ENCODE peak calls at places on chromosome 4, in four cellular contexts. O is osteocyte, S is DMS153, U is HEK293T. Y is an unnamed sample.

GRCh38 chr4:110799171-110799570 is 176.3 kb upstream of the PITX2 start:
- DNase-seq in O (no peak), S (no peak), U (no peak), Y (no peak)

GRCh38 chr4:48375651-48376291 is 34.4 kb downstream of the SLAIN2 start:
- DNase-seq in O (no peak), S (peak; percentile 87), U (peak; percentile 5), Y (no peak)

GRCh38 chr4:32147446-32148064 is 1427.4 kb downstream of the PCDH7 start:
- DNase-seq in O (no peak), S (no peak), U (no peak), Y (no peak)

GRCh38 chr4:110705440-110705782 is 82.5 kb upstream of the PITX2 start:
- DNase-seq in O (no peak), S (no peak), U (no peak), Y (no peak)

GRCh38 chr4:7101692-7102515 is 34.0 kb upstream of the GRPEL1 start:
- DNase-seq in O (no peak), S (peak; percentile 18), U (peak; percentile 85), Y (peak; percentile 37)

GRCh38 chr4:84531689-84532088 is 32.6 kb upstream of the NKX6-1 start:
- DNase-seq in O (no peak), S (no peak), U (no peak), Y (no peak)

GRCh38 chr4:155678011-155678410 is 11.4 kb downstream of the GUCY1A1 start:
- DNase-seq in O (no peak), S (no peak), U (no peak), Y (no peak)

GRCh38 chr4:169604131-169604900 is 8.1 kb downstream of the NEK1 start:
- DNase-seq in O (no peak), S (no peak), U (no peak), Y (no peak)

GRCh38 chr4:48645225-48645794 is 134.8 kb downstream of the FRYL start:
- DNase-seq in O (no peak), S (no peak), U (no peak), Y (no peak)

GRCh38 chr4:67776746-67777145 is 22.6 kb upstream of the GNRHR start:
- DNase-seq in O (no peak), S (no peak), U (no peak), Y (no peak)

GRCh38 chr4:109576462-109576861 is 16.4 kb downstream of the MCUB start:
- DNase-seq in O (no peak), S (peak; percentile 56), U (no peak), Y (peak; percentile 80)